ENCODE peak calls at places on chromosomes 5 and 9, in five cellular contexts. V, P, G, W and H are unnamed samples.

GRCh38 chr9:78030553-78031270 is 899 bp downstream of the GNAQ start:
- DNase-seq in V (peak), P (peak), G (peak), W (peak), H (peak)

GRCh38 chr5:83375049-83375710 is 96.4 kb upstream of the VCAN start:
- DNase-seq in V (no peak), P (no peak), G (no peak), W (no peak), H (no peak)

GRCh38 chr9:32928912-32929311 is 72.5 kb downstream of the APTX start:
- DNase-seq in V (no peak), P (no peak), G (no peak), W (no peak), H (no peak)

GRCh38 chr5:10913846-10914245 is 152.8 kb upstream of the DAP start:
- DNase-seq in V (no peak), P (no peak), G (no peak), W (no peak), H (no peak)

GRCh38 chr9:126503333-126504085 is 110.2 kb upstream of the LMX1B start:
- DNase-seq in V (no peak), P (no peak), G (no peak), W (no peak), H (no peak)

GRCh38 chr5:55411881-55412280 is 104.1 kb downstream of the MTREX start:
- DNase-seq in V (no peak), P (no peak), G (no peak), W (no peak), H (no peak)

GRCh38 chr5:14809369-14810144 is 62.0 kb downstream of the ANKH start:
- DNase-seq in V (no peak), P (peak), G (peak), W (peak), H (peak)

GRCh38 chr5:112186401-112186990 is 232.6 kb downstream of the EPB41L4A start:
- DNase-seq in V (no peak), P (no peak), G (peak), W (no peak), H (no peak)

GRCh38 chr9:92971776-92972175 is 24.5 kb downstream of the FGD3 start:
- DNase-seq in V (no peak), P (no peak), G (no peak), W (no peak), H (no peak)

GRCh38 chr9:92971121-92971520 is 23.8 kb downstream of the FGD3 start:
- DNase-seq in V (no peak), P (no peak), G (no peak), W (no peak), H (no peak)

GRCh38 chr9:92970467-92970923 is 23.2 kb downstream of the FGD3 start:
- DNase-seq in V (no peak), P (no peak), G (no peak), W (no peak), H (no peak)

GRCh38 chr9:92968081-92968480 is 20.8 kb downstream of the FGD3 start:
- DNase-seq in V (no peak), P (no peak), G (peak), W (no peak), H (no peak)

DNA sequence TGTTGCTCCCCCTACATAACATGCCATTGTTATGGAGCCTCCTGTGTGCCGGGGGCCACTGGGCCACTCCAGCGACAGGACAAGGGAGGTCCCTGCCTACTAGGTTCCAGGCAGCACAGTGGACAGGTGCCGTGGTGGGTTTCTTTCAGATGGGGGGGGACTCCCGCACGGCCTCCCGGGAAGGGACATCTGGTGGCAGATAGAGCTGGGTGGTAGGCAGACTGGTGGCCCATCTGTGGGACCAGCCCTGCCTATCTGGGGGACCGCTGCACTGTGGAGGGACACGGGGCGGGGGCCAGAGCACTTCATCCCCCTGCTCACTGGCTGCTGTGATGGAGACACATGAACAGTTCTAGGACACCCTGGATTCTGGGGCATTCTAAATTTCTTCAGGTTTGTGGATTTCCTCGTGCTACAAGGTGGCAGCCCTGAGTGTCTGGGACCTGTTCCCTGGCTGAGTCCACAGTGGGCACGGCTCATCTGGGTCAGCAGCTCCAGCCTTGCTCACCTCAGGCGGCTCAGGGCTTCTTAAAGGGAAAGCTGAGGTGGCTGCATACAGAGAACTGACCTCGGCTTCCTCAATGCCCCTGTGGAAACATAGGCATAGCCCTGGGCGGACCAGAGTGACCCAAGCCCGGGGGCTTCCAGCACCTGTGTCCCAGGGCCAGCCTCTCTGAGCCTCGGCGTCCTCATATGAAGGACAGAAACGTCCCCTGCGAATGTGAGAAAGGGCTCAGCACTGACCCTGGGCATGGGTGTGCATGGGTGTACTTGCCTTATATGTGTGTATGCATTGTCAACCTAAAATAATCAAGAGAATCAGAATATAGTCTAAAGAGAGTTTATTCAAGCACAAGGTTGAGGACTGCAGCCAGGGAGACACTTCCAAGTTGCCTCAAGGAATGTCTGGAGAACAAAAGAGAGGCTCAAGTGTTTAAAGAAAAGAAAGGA is 22.5 kb downstream of the FGD3 start:
- DNase-seq in V (no peak), P (no peak), G (no peak), W (no peak), H (no peak)
- H3K4me3 ChIP-seq in V (no peak), P (no peak), G (no peak), W (no peak), H (no peak)

GRCh38 chr9:129458155-129458661 is 162.7 kb downstream of the C9orf50 start:
- DNase-seq in V (no peak), P (peak), G (peak), W (no peak), H (no peak)
- TF ChIP-seq POLR2A in V (no peak), P (no peak), G (no peak), W (no peak), H (no peak)

DNA sequence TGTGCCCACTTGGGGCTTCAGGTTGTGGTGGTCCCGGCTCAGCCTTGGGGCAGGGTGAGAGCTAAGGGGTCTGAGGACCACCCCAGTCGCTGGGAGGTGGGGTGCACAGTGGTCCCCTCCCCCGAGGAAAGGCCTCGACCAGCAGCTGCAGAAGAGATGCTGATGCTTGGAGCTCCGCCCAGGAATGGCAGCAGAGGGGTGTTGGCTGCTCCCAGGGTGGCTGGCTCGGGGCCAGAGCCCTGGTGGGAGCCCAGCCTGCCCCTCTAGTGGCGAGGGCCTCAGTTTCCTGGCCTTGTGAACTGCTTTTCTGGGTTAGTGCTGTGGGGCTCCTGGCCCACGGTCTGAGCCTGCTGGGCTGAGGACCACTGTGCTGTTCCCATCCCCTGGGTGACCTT is 1.2 kb downstream of the DIPK1B start:
- DNase-seq in V (no peak), P (no peak), G (no peak), W (no peak), H (peak)
- TF ChIP-seq CTCF in V (no peak), P (no peak), G (no peak), W (no peak), H (no peak)

GRCh38 chr5:102961671-102962070 is 158.3 kb downstream of the GIN1 start:
- DNase-seq in V (no peak), P (no peak), G (no peak), W (no peak), H (no peak)

GRCh38 chr5:102957141-102957540 is 162.8 kb downstream of the GIN1 start:
- DNase-seq in V (no peak), P (no peak), G (no peak), W (no peak), H (no peak)

GRCh38 chr5:102956599-102956998 is 163.3 kb downstream of the GIN1 start:
- DNase-seq in V (no peak), P (no peak), G (no peak), W (no peak), H (no peak)

GRCh38 chr5:102958481-102959011 is 161.4 kb downstream of the GIN1 start:
- DNase-seq in V (no peak), P (no peak), G (no peak), W (no peak), H (no peak)

DNA sequence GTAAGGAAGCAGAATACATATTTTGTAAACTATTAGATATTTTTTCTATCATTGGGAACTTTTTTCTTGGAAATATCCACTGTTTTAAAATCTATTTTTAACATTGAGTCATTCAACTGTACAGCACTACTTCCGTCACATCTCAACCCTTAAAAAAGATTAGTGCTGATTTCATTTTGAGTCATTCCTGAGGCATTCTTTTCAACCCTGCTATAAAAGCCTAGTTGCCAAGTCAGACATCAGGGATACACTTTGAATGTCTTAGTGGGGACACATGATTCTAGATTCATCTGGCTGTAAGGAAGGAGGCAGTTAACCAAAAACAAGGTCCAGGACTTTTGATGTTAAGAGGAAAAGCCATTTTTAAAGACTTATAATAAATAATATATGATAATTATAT is 160.9 kb downstream of the GIN1 start:
- DNase-seq in V (no peak), P (no peak), G (no peak), W (no peak), H (no peak)
- H3K4me3 ChIP-seq in V (no peak), P (no peak), G (no peak), W (no peak), H (no peak)

GRCh38 chr5:139275536-139276297 is 17.8 kb upstream of the MATR3 start:
- DNase-seq in V (no peak), P (no peak), G (no peak), W (no peak), H (no peak)

GRCh38 chr5:139273322-139273571 is 20.3 kb upstream of the MATR3 start:
- DNase-seq in V (no peak), P (no peak), G (no peak), W (no peak), H (no peak)

GRCh38 chr5:139272471-139273321 is 20.8 kb upstream of the MATR3 start:
- DNase-seq in V (no peak), P (no peak), G (no peak), W (no peak), H (no peak)

GRCh38 chr5:139271201-139272027 is 22.1 kb upstream of the MATR3 start:
- DNase-seq in V (no peak), P (no peak), G (no peak), W (no peak), H (no peak)

GRCh38 chr5:139273572-139274264 is 19.8 kb upstream of the MATR3 start:
- DNase-seq in V (peak), P (peak), G (peak), W (peak), H (peak)
- TF ChIP-seq POLR2A in V (no peak), P (peak), G (no peak), W (no peak), H (peak)

GRCh38 chr5:147629196-147629595 is 119.3 kb upstream of the DPYSL3 start:
- DNase-seq in V (no peak), P (no peak), G (no peak), W (no peak), H (no peak)
- TF ChIP-seq CTCF in V (no peak), P (no peak), G (no peak), W (no peak), H (no peak)

DNA sequence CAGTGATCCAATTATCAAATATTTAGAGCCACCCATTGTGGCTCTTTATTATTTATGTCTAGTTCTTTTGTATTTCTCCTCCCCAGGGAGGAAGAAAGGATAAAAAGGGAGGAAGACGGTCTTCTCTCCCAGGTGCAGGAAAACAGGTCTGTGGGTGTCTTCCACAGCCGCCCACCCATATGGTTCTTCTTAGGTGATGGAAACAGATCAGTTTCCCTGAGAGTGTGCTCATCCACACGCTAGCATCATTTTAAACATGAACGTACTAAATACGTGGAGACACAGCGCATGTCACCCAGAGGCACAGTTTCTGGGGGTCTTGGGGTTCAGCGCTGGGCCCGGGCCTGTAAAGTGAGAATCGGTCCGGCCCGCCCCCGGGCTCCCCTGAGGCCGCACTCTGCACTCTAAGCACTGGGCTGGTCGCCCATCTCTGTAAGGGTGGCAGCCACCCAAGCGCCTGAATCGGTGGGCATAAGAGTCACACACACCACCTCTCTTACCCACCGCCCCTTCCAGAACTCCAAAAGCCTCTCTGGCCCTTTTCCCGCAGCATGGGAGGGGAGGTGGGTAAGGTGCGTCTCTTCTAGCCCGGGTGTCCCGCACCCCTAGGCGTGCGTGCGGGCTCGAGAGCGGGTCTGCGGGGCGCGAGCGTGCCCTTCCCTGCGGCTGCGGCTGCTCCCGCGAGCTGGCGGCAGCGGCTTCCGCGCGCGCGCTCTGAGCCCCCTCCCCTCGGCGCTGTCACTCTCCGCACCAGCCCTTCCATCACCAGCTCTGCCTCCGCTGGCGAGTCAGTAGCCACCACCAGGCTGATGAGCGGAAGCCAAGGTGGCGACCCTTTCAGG is 1.3 kb downstream of the PTCH1 start:
- DNase-seq in V (no peak), P (no peak), G (peak), W (no peak), H (no peak)
- H3K4me3 ChIP-seq in V (peak), P (peak), G (peak), W (peak), H (peak)

GRCh38 chr5:119270955-119271757 is 84.7 kb upstream of the TNFAIP8 start:
- DNase-seq in V (no peak), P (no peak), G (no peak), W (no peak), H (no peak)
- TF ChIP-seq POLR2A in V (no peak), P (no peak), G (no peak), W (no peak), H (no peak)